ENCODE peak calls at places on chromosome 7, in nine cellular contexts. M is GM12892, H is K562, U is GM23338, R is GM12878, D is breast epithelium, C is spleen, N is HepG2, Q is stomach. T is an unnamed sample.

GRCh38 chr7:47511698-47512370 is 70.1 kb downstream of the TNS3 start:
- DNase-seq in N (no peak), H (no peak), D (no peak), C (peak), U (no peak), R (no peak), M (no peak), Q (no peak), T (no peak)

GRCh38 chr7:22300839-22301238 is 56.1 kb downstream of the RAPGEF5 start:
- DNase-seq in C (no peak), M (no peak), N (no peak), U (no peak), R (no peak), Q (no peak), D (no peak), H (no peak), T (no peak)

GRCh38 chr7:135316648-135317313 is 83.1 kb downstream of the STRA8 start:
- DNase-seq in D (no peak), U (no peak), M (no peak), Q (no peak), H (no peak), C (no peak), N (no peak), R (no peak), T (no peak)

GRCh38 chr7:50793115-50793946 is 10.6 kb upstream of the GRB10 start:
- DNase-seq in U (peak), Q (peak), N (no peak), D (peak), M (no peak), H (peak), R (no peak), C (peak), T (peak)

GRCh38 chr7:112001089-112001826 is 204.9 kb downstream of the DOCK4 start:
- DNase-seq in H (no peak), C (no peak), R (no peak), N (peak), Q (no peak), M (no peak), U (no peak), D (no peak), T (no peak)

GRCh38 chr7:98284335-98285036 is 3.0 kb downstream of the BRI3 start:
- DNase-seq in D (no peak), Q (peak), H (no peak), U (no peak), N (peak), R (no peak), M (no peak), C (peak), T (peak)

GRCh38 chr7:67738-68395 is 124.5 kb upstream of the FAM20C start:
- DNase-seq in U (peak), R (no peak), H (no peak), Q (no peak), M (no peak), C (peak), D (peak), N (no peak), T (no peak)

GRCh38 chr7:32093415-32094408 is 23.5 kb upstream of the PDE1C start:
- DNase-seq in U (no peak), H (no peak), R (no peak), C (no peak), Q (peak), N (no peak), D (no peak), M (no peak), T (no peak)

GRCh38 chr7:47852330-47853245 is 95.7 kb downstream of the PKD1L1 start:
- DNase-seq in M (no peak), C (no peak), Q (no peak), H (no peak), U (peak), N (no peak), R (no peak), D (no peak), T (no peak)

GRCh38 chr7:70776627-70777101 is 355.3 kb upstream of the GALNT17 start:
- DNase-seq in Q (no peak), C (no peak), U (no peak), N (no peak), M (no peak), D (no peak), R (peak), H (no peak), T (no peak)

GRCh38 chr7:149198161-149198816 is 2.9 kb downstream of the ZNF282 start:
- DNase-seq in Q (no peak), R (no peak), H (no peak), N (no peak), M (no peak), D (no peak), C (peak), U (no peak), T (no peak)

GRCh38 chr7:38846280-38846679 is 62.7 kb downstream of the VPS41 start:
- DNase-seq in M (no peak), H (no peak), D (no peak), U (no peak), Q (no peak), R (no peak), C (no peak), N (peak), T (no peak)

GRCh38 chr7:50342616-50343114 is 38.1 kb downstream of the IKZF1 start:
- DNase-seq in M (no peak), R (no peak), Q (no peak), U (peak), D (no peak), H (no peak), C (peak), N (no peak), T (peak)

GRCh38 chr7:149721084-149721601 is 52.2 kb downstream of the ZNF467 start:
- DNase-seq in M (no peak), U (no peak), R (no peak), C (peak), H (no peak), N (no peak), D (no peak), Q (no peak), T (no peak)

GRCh38 chr7:149780056-149780455 is 6.7 kb upstream of the ZNF467 start:
- DNase-seq in R (no peak), U (no peak), M (no peak), N (no peak), H (no peak), Q (no peak), D (no peak), C (no peak), T (no peak)

GRCh38 chr7:31044531-31044930 is 7.6 kb upstream of the ADCYAP1R1 start:
- DNase-seq in U (no peak), N (no peak), R (no peak), M (no peak), D (no peak), C (no peak), Q (no peak), H (no peak), T (no peak)

GRCh38 chr7:5139998-5140397 is 50.0 kb upstream of the WIPI2 start:
- DNase-seq in M (no peak), R (peak), C (no peak), D (no peak), U (peak), H (peak), N (peak), Q (peak), T (peak)

GRCh38 chr7:156836443-156836842 is 56.5 kb downstream of the LMBR1 start:
- DNase-seq in R (no peak), C (no peak), D (no peak), H (no peak), U (no peak), Q (no peak), N (no peak), M (no peak), T (no peak)

GRCh38 chr7:142012825-142013506 is 17.3 kb downstream of the MGAM start:
- DNase-seq in D (no peak), M (no peak), C (no peak), R (no peak), H (no peak), N (no peak), U (peak), Q (no peak), T (no peak)

GRCh38 chr7:117169907-117170306 is 153.0 kb downstream of the WNT2 start:
- DNase-seq in D (no peak), R (no peak), C (no peak), H (no peak), U (no peak), N (no peak), Q (peak), M (no peak), T (no peak)

GRCh38 chr7:143410523-143411004 is 1.9 kb upstream of the EPHA1 start:
- DNase-seq in M (no peak), Q (no peak), N (no peak), U (peak), D (no peak), C (no peak), R (no peak), H (no peak), T (no peak)

GRCh38 chr7:140230517-140230861 is 53.7 kb upstream of the KDM7A start:
- DNase-seq in C (peak), R (no peak), H (peak), U (no peak), D (no peak), N (peak), M (no peak), Q (peak), T (peak)

GRCh38 chr7:102404005-102404861 is 8.1 kb downstream of the PRKRIP1 start:
- DNase-seq in H (peak), N (peak), C (peak), R (no peak), M (peak), D (no peak), Q (no peak), U (peak), T (peak)

GRCh38 chr7:133570321-133570720 is 317.4 kb downstream of the EXOC4 start:
- DNase-seq in N (no peak), R (no peak), C (no peak), M (no peak), H (no peak), Q (no peak), U (no peak), D (no peak), T (no peak)

GRCh38 chr7:89238156-89238555 is 442.6 kb upstream of the TEX47 start:
- DNase-seq in U (no peak), C (no peak), D (no peak), M (no peak), Q (no peak), R (no peak), N (no peak), H (no peak), T (no peak)

GRCh38 chr7:1925973-1926907 is 256.2 kb downstream of the ELFN1 start:
- DNase-seq in R (no peak), N (no peak), M (no peak), Q (no peak), C (no peak), H (no peak), D (no peak), U (no peak), T (no peak)

GRCh38 chr7:156675721-156676120 is 35.1 kb downstream of the RNF32 start:
- DNase-seq in U (no peak), M (no peak), C (no peak), R (no peak), N (no peak), Q (peak), H (no peak), D (no peak), T (no peak)

GRCh38 chr7:43650457-43651052 is 67.6 kb downstream of the STK17A start:
- DNase-seq in U (no peak), C (peak), M (no peak), H (no peak), R (no peak), D (no peak), Q (no peak), N (no peak), T (no peak)

GRCh38 chr7:69359003-69359555 is 239.2 kb upstream of the AUTS2 start:
- DNase-seq in R (no peak), M (no peak), C (no peak), D (no peak), U (no peak), N (no peak), H (no peak), Q (no peak), T (no peak)

GRCh38 chr7:43612599-43613589 is 30.0 kb downstream of the STK17A start:
- DNase-seq in H (no peak), R (no peak), M (no peak), C (no peak), D (no peak), N (no peak), Q (no peak), U (no peak), T (no peak)

GRCh38 chr7:49797987-49798660 is 24.7 kb downstream of the VWC2 start:
- DNase-seq in U (no peak), M (no peak), Q (no peak), R (no peak), C (no peak), N (no peak), D (no peak), H (no peak), T (no peak)

GRCh38 chr7:44307301-44307900 is 18.0 kb downstream of the CAMK2B start:
- DNase-seq in U (peak), R (no peak), M (no peak), H (peak), N (peak), Q (peak), C (no peak), D (no peak), T (no peak)

GRCh38 chr7:87210506-87210905 is 9.0 kb downstream of the TMEM243 start:
- DNase-seq in U (no peak), D (no peak), Q (no peak), R (no peak), C (no peak), N (no peak), M (no peak), H (no peak), T (no peak)

GRCh38 chr7:95845007-95845406 is 72.7 kb downstream of the DYNC1I1 start:
- DNase-seq in U (no peak), Q (no peak), R (no peak), D (no peak), N (no peak), M (no peak), H (no peak), C (no peak), T (no peak)

GRCh38 chr7:23175820-23176385 is 5.9 kb upstream of the NUP42 start:
- DNase-seq in N (no peak), Q (no peak), C (no peak), R (no peak), U (no peak), M (no peak), D (no peak), H (no peak), T (no peak)

GRCh38 chr7:30979027-30979426 is 15.3 kb downstream of the GHRHR start:
- DNase-seq in U (no peak), Q (peak), M (no peak), H (no peak), R (no peak), D (no peak), C (no peak), N (no peak), T (no peak)

GRCh38 chr7:24731313-24731712 is 26.0 kb downstream of the GSDME start:
- DNase-seq in M (no peak), H (no peak), Q (no peak), N (no peak), R (no peak), D (no peak), U (no peak), C (no peak), T (no peak)

GRCh38 chr7:155416646-155417380 is 41.1 kb upstream of the EN2 start:
- DNase-seq in M (no peak), N (no peak), D (no peak), Q (no peak), C (no peak), U (no peak), R (no peak), H (no peak), T (no peak)

GRCh38 chr7:139669106-139670061 is 108.4 kb downstream of the HIPK2 start:
- DNase-seq in Q (no peak), R (no peak), U (no peak), D (no peak), N (no peak), M (no peak), C (no peak), H (no peak), T (no peak)

GRCh38 chr7:75617634-75618234 is 121.0 kb downstream of the HIP1 start:
- DNase-seq in D (no peak), R (peak), U (no peak), H (no peak), N (peak), M (no peak), C (peak), Q (peak), T (peak)

GRCh38 chr7:110521357-110521756 is 569.6 kb upstream of the LRRN3 start:
- DNase-seq in R (no peak), H (no peak), C (no peak), N (peak), Q (no peak), D (no peak), M (no peak), U (no peak), T (no peak)

GRCh38 chr7:110519851-110520250 is 571.1 kb upstream of the LRRN3 start:
- DNase-seq in N (no peak), U (no peak), C (no peak), Q (no peak), H (no peak), R (no peak), D (no peak), M (no peak), T (no peak)

GRCh38 chr7:110522061-110522750 is 568.7 kb upstream of the LRRN3 start:
- DNase-seq in R (no peak), H (no peak), D (no peak), C (no peak), M (no peak), U (no peak), N (peak), Q (no peak), T (no peak)

GRCh38 chr7:110522751-110523200 is 568.2 kb upstream of the LRRN3 start:
- DNase-seq in N (peak), H (no peak), R (no peak), U (peak), D (no peak), M (no peak), Q (no peak), C (no peak), T (no peak)
- TF ChIP-seq POLR2AphosphoS5 in N (no peak), H (no peak), R (no peak), U (no peak), D (no peak), M (no peak), Q (no peak), C (no peak), T (no peak)

GRCh38 chr7:35036361-35037171 is 719 bp downstream of the DPY19L1 start:
- DNase-seq in D (peak), Q (peak), C (peak), H (peak), U (peak), M (peak), R (no peak), N (peak), T (peak)
- TF ChIP-seq POLR2AphosphoS5 in D (peak), Q (no peak), C (peak), H (no peak), U (no peak), M (no peak), R (no peak), N (no peak), T (no peak)

GRCh38 chr7:41573017-41573416 is 129.9 kb downstream of the INHBA start:
- DNase-seq in N (no peak), U (no peak), H (no peak), C (no peak), Q (no peak), M (no peak), D (no peak), R (no peak), T (no peak)

GRCh38 chr7:41570766-41571165 is 132.1 kb downstream of the INHBA start:
- DNase-seq in H (no peak), D (no peak), U (no peak), N (no peak), Q (no peak), M (no peak), C (no peak), R (no peak), T (no peak)

GRCh38 chr7:41576176-41576575 is 126.7 kb downstream of the INHBA start:
- DNase-seq in N (no peak), R (no peak), M (no peak), U (no peak), D (no peak), H (no peak), C (no peak), Q (no peak), T (no peak)

GRCh38 chr7:41574377-41574776 is 128.5 kb downstream of the INHBA start:
- DNase-seq in U (no peak), Q (no peak), D (no peak), R (no peak), M (no peak), N (no peak), C (no peak), H (no peak), T (no peak)

GRCh38 chr7:41573881-41574280 is 129.0 kb downstream of the INHBA start:
- DNase-seq in N (no peak), D (no peak), M (no peak), H (no peak), Q (no peak), U (no peak), C (no peak), R (no peak), T (no peak)
- TF ChIP-seq POLR2AphosphoS5 in N (no peak), D (no peak), M (no peak), H (no peak), Q (no peak), U (no peak), C (no peak), R (no peak), T (no peak)

GRCh38 chr7:116097365-116098009 is 66.9 kb upstream of the TFEC start:
- DNase-seq in Q (no peak), D (no peak), U (no peak), C (no peak), M (no peak), N (peak), R (no peak), H (peak), T (no peak)
- TF ChIP-seq POLR2AphosphoS5 in Q (no peak), D (no peak), U (no peak), C (no peak), M (no peak), N (no peak), R (no peak), H (no peak), T (no peak)

GRCh38 chr7:37527109-37527508 is 78.4 kb upstream of the ELMO1 start:
- DNase-seq in U (no peak), H (no peak), D (no peak), C (no peak), Q (no peak), M (no peak), N (no peak), R (no peak), T (no peak)
- TF ChIP-seq POLR2AphosphoS5 in U (no peak), H (no peak), D (no peak), C (no peak), Q (no peak), M (no peak), N (no peak), R (no peak), T (no peak)

GRCh38 chr7:132541656-132542055 is 34.6 kb downstream of the PLXNA4 start:
- DNase-seq in H (no peak), N (no peak), M (no peak), R (no peak), D (no peak), Q (no peak), C (no peak), U (peak), T (no peak)

GRCh38 chr7:132542895-132543294 is 33.4 kb downstream of the PLXNA4 start:
- DNase-seq in U (no peak), D (no peak), H (no peak), R (no peak), C (no peak), M (no peak), N (no peak), Q (no peak), T (no peak)

GRCh38 chr7:132532237-132532734 is 44.0 kb downstream of the PLXNA4 start:
- DNase-seq in H (no peak), U (no peak), Q (no peak), N (no peak), R (no peak), C (no peak), D (no peak), M (no peak), T (no peak)

GRCh38 chr7:132536646-132537395 is 39.4 kb downstream of the PLXNA4 start:
- DNase-seq in R (no peak), D (no peak), C (no peak), Q (no peak), N (no peak), U (no peak), H (no peak), M (no peak), T (no peak)

GRCh38 chr7:132537451-132537850 is 38.8 kb downstream of the PLXNA4 start:
- DNase-seq in N (no peak), Q (no peak), C (no peak), U (no peak), D (no peak), R (no peak), M (no peak), H (no peak), T (no peak)
- TF ChIP-seq POLR2AphosphoS5 in N (no peak), Q (no peak), C (no peak), U (no peak), D (no peak), R (no peak), M (no peak), H (no peak), T (no peak)

GRCh38 chr7:55065079-55065478 is 46.3 kb downstream of the EGFR start:
- DNase-seq in C (no peak), Q (no peak), U (no peak), N (no peak), M (no peak), H (no peak), D (no peak), R (peak), T (peak)
- TF ChIP-seq POLR2AphosphoS5 in C (peak), Q (peak), U (no peak), N (no peak), M (no peak), H (no peak), D (peak), R (no peak), T (peak)